ENCODE peak calls at places on chromosomes 2 and 18, in four cellular contexts. One of them, this sample, is unnamed.

GRCh38 chr2:73075477-73076373 is 4.2 kb upstream of the SFXN5 start:
- DNase-seq in H9: no peak
- DNase-seq in fibroblast of lung: peak; percentile 64
- DNase-seq in GM06990: no peak
- DNase-seq in this sample: peak; percentile 15

GRCh38 chr2:80053522-80054338 is 250.8 kb downstream of the LRRTM1 start:
- DNase-seq in H9: no peak
- DNase-seq in fibroblast of lung: no peak
- DNase-seq in GM06990: no peak
- DNase-seq in this sample: no peak

GRCh38 chr2:111246620-111247061 is 125.9 kb downstream of the BCL2L11 start:
- DNase-seq in H9: no peak
- DNase-seq in fibroblast of lung: no peak
- DNase-seq in GM06990: no peak
- DNase-seq in this sample: no peak

GRCh38 chr2:237429761-237430160 is 15.8 kb upstream of the COL6A3 start:
- DNase-seq in H9: no peak
- DNase-seq in fibroblast of lung: peak; percentile 68
- DNase-seq in GM06990: no peak
- DNase-seq in this sample: no peak

GRCh38 chr2:158486970-158487325 is 30.2 kb downstream of the PKP4 start:
- DNase-seq in H9: no peak
- DNase-seq in fibroblast of lung: peak; percentile 68
- DNase-seq in GM06990: no peak
- DNase-seq in this sample: no peak

GRCh38 chr2:26399781-26400376 is 1.8 kb upstream of the DRC1 start:
- DNase-seq in H9: no peak
- DNase-seq in fibroblast of lung: no peak
- DNase-seq in GM06990: no peak
- DNase-seq in this sample: no peak

GRCh38 chr18:74731097-74731496 is 133.4 kb downstream of the ZNF407 start:
- DNase-seq in H9: no peak
- DNase-seq in fibroblast of lung: peak; percentile 87
- DNase-seq in GM06990: no peak
- DNase-seq in this sample: no peak

GRCh38 chr2:204473224-204473623 is 72.1 kb upstream of the PARD3B start:
- DNase-seq in H9: no peak
- DNase-seq in fibroblast of lung: peak; percentile 17
- DNase-seq in GM06990: no peak
- DNase-seq in this sample: no peak

GRCh38 chr2:3628800-3629199 is 29.2 kb upstream of the ALLC start:
- DNase-seq in H9: peak; percentile 82
- DNase-seq in fibroblast of lung: no peak
- DNase-seq in GM06990: no peak
- DNase-seq in this sample: no peak

GRCh38 chr2:17615728-17616351 is 75.3 kb downstream of the VSNL1 start:
- DNase-seq in H9: no peak
- DNase-seq in fibroblast of lung: peak; percentile 91
- DNase-seq in GM06990: no peak
- DNase-seq in this sample: no peak

GRCh38 chr2:126658910-126659613 is 3.1 kb downstream of the GYPC start:
- DNase-seq in H9: no peak
- DNase-seq in fibroblast of lung: peak; percentile 61
- DNase-seq in GM06990: peak; percentile 59
- DNase-seq in this sample: peak; percentile 62

GRCh38 chr18:28127228-28127627 is 49.7 kb downstream of the CDH2 start:
- DNase-seq in H9: no peak
- DNase-seq in fibroblast of lung: no peak
- DNase-seq in GM06990: no peak
- DNase-seq in this sample: no peak

GRCh38 chr2:107276034-107276433 is 390.1 kb upstream of the ST6GAL2 start:
- DNase-seq in H9: no peak
- DNase-seq in fibroblast of lung: no peak
- DNase-seq in GM06990: no peak
- DNase-seq in this sample: no peak

GRCh38 chr2:189552991-189553404 is 27.6 kb downstream of the SLC40A1 start:
- DNase-seq in H9: no peak
- DNase-seq in fibroblast of lung: no peak
- DNase-seq in GM06990: no peak
- DNase-seq in this sample: no peak

GRCh38 chr2:151657667-151658076 is 76.6 kb downstream of the NEB start:
- DNase-seq in H9: no peak
- DNase-seq in fibroblast of lung: peak; percentile 48
- DNase-seq in GM06990: no peak
- DNase-seq in this sample: no peak

GRCh38 chr2:121214296-121214695 is 70.7 kb downstream of the TFCP2L1 start:
- DNase-seq in H9: no peak
- DNase-seq in fibroblast of lung: no peak
- DNase-seq in GM06990: no peak
- DNase-seq in this sample: no peak

GRCh38 chr2:46814562-46814961 is 101.0 kb downstream of the MCFD2 start:
- DNase-seq in H9: no peak
- DNase-seq in fibroblast of lung: no peak
- DNase-seq in GM06990: no peak
- DNase-seq in this sample: no peak

GRCh38 chr2:35220471-35220870 is 1135.1 kb upstream of the CRIM1 start:
- DNase-seq in H9: no peak
- DNase-seq in fibroblast of lung: peak; percentile 4
- DNase-seq in GM06990: no peak
- DNase-seq in this sample: no peak

GRCh38 chr2:145569108-145569507 is 1049.2 kb upstream of the ZEB2 start:
- DNase-seq in H9: no peak
- DNase-seq in fibroblast of lung: peak; percentile 48
- DNase-seq in GM06990: no peak
- DNase-seq in this sample: no peak

GRCh38 chr2:208012449-208012848 is 12.9 kb downstream of the PLEKHM3 start:
- DNase-seq in H9: no peak
- DNase-seq in fibroblast of lung: no peak
- DNase-seq in GM06990: no peak
- DNase-seq in this sample: no peak
- TF ChIP-seq CTCF in H9: no peak
- TF ChIP-seq CTCF in fibroblast of lung: no peak
- TF ChIP-seq CTCF in GM06990: no peak
- TF ChIP-seq CTCF in this sample: no peak

GRCh38 chr2:140855471-140855870 is 1275.3 kb downstream of the LRP1B start:
- DNase-seq in H9: no peak
- DNase-seq in fibroblast of lung: no peak
- DNase-seq in GM06990: no peak
- DNase-seq in this sample: no peak

GRCh38 chr2:140851258-140851657 is 1279.6 kb downstream of the LRP1B start:
- DNase-seq in H9: no peak
- DNase-seq in fibroblast of lung: peak; percentile 2
- DNase-seq in GM06990: no peak
- DNase-seq in this sample: no peak
- TF ChIP-seq CTCF in H9: no peak
- TF ChIP-seq CTCF in fibroblast of lung: no peak
- TF ChIP-seq CTCF in GM06990: no peak
- TF ChIP-seq CTCF in this sample: no peak

DNA sequence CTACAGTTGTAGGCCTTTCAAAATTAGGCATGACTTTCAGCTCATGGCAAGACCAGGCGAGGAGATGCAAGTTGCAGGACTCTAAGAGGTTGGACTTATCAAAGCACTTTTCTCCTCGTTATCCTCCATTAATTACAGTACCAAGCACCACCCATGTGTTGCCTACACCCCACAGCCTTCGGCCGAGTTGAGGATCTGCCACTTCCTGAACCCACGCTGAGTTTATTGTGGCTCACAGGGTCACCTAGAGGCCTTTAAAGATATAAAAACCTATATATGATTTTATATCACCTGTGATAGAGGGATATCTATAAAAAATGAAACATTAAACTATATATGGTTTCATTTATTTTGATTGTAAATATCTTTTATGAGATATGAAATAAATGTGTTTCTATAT is 2.6 kb downstream of the UGT1A10 start:
- DNase-seq in H9: no peak
- DNase-seq in fibroblast of lung: no peak
- DNase-seq in GM06990: no peak
- DNase-seq in this sample: no peak
- TF ChIP-seq CTCF in H9: no peak
- TF ChIP-seq CTCF in fibroblast of lung: no peak
- TF ChIP-seq CTCF in GM06990: no peak
- TF ChIP-seq CTCF in this sample: no peak

DNA sequence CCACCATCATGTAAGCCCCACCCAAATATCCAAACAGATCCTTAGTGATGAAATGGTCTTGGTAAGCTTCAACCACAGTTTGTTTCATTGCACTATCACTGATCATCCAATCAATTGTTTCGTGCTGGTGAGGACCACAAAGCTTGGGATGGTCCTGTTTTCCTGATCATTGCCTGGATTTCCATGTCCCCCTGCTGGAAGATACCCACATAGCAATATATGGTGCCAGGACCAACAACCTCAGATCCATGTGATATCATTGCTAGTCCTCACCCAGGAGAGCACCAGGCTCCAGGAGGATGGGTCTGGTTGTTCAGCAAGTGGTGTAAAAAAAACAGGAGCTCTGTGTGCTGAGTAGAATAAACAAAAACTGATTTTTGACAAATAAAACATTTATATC is 206.5 kb upstream of the SH3BP4 start:
- DNase-seq in H9: no peak
- DNase-seq in fibroblast of lung: no peak
- DNase-seq in GM06990: no peak
- DNase-seq in this sample: no peak
- TF ChIP-seq CTCF in H9: peak; percentile 60
- TF ChIP-seq CTCF in fibroblast of lung: no peak
- TF ChIP-seq CTCF in GM06990: no peak
- TF ChIP-seq CTCF in this sample: no peak

GRCh38 chr2:57376985-57377384 is 669.6 kb upstream of the VRK2 start:
- DNase-seq in H9: no peak
- DNase-seq in fibroblast of lung: no peak
- DNase-seq in GM06990: no peak
- DNase-seq in this sample: peak; percentile 20
- TF ChIP-seq CTCF in H9: peak; percentile 69
- TF ChIP-seq CTCF in fibroblast of lung: no peak
- TF ChIP-seq CTCF in GM06990: no peak
- TF ChIP-seq CTCF in this sample: peak; percentile 5

DNA sequence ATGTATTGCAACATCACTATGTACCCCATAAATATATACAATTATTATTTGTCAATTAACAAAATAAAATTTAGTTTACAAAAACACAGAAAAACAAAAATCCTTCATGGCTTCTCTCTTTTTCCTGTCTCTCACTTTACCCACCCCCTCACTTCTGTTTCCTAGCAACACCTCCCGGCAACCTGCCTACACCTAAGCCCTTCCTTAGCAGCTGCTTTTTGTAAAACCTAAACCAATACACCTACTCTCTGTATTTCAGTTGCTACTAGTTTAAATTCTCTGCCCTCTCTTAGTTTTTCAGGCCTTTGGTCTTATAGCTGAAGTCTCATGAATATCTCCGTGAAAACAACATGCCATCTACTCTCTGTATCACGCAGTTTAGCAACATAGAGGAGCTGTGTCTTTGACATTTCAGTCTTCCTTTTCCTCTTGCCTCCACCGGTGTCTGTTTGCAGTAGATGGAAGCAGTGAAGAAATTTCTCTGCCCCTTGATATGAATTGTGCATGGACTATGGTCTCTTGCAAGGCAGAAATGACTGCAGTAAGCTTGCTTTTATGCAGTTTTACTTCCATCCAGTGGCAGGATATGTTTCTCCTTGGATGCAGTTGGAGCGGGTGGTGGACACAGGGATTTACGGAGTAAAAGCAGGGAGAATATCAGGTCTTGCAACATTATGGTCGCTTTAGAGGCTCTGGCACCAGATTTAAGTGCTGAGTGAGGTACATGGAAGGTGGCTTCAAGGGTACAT is 42.0 kb upstream of the ZDBF2 start:
- DNase-seq in H9: no peak
- DNase-seq in fibroblast of lung: no peak
- DNase-seq in GM06990: no peak
- DNase-seq in this sample: peak; percentile 39
- TF ChIP-seq CTCF in H9: no peak
- TF ChIP-seq CTCF in fibroblast of lung: no peak
- TF ChIP-seq CTCF in GM06990: no peak
- TF ChIP-seq CTCF in this sample: no peak

This sample was measured in GM13976.